ENCODE peak calls at places on chromosomes 5 and 9, in six cellular contexts. U is CD4-positive, alpha-beta memory T cell; P is CD8-positive, alpha-beta T cell; O is adipocyte; M is mammary epithelial cell; H is effector memory CD4-positive, alpha-beta T cell. I is an unnamed sample. For H3K4me1, the result is how much of the 10 kb centered on the place peaks cover.

GRCh38 chr5:170266570-170267379 is 30.8 kb downstream of the LCP2 start:
- DNase-seq in U (peak), P (peak), O (no peak), M (no peak), H (peak), I (no peak)

GRCh38 chr9:70400107-70400892 is 14.2 kb downstream of the KLF9 start:
- DNase-seq in U (no peak), P (no peak), O (no peak), M (no peak), H (no peak), I (no peak)

GRCh38 chr5:126002222-126002897 is 420.8 kb upstream of the GRAMD2B start:
- DNase-seq in U (no peak), P (no peak), O (peak), M (peak), H (no peak), I (no peak)

GRCh38 chr9:75672478-75672877 is 218.0 kb upstream of the PCSK5 start:
- DNase-seq in U (no peak), P (no peak), O (no peak), M (no peak), H (no peak), I (no peak)

GRCh38 chr9:6640268-6641072 is 5.1 kb downstream of the GLDC start:
- DNase-seq in U (no peak), P (no peak), O (no peak), M (no peak), H (no peak), I (no peak)

GRCh38 chr5:69010443-69010842 is 83.4 kb upstream of the SLC30A5 start:
- DNase-seq in U (no peak), P (no peak), O (no peak), M (no peak), H (no peak), I (no peak)

GRCh38 chr5:24668050-24668449 is 23.3 kb upstream of the CDH10 start:
- DNase-seq in U (no peak), P (no peak), O (no peak), M (no peak), H (no peak), I (no peak)

GRCh38 chr5:146302428-146302827 is 36.2 kb upstream of the POU4F3 start:
- DNase-seq in U (no peak), P (no peak), O (no peak), M (no peak), H (no peak), I (no peak)

GRCh38 chr5:138149530-138149929 is 10.3 kb upstream of the NME5 start:
- DNase-seq in U (no peak), P (no peak), O (no peak), M (no peak), H (no peak), I (no peak)

GRCh38 chr5:33649801-33650482 is 209.2 kb downstream of the TARS1 start:
- DNase-seq in U (no peak), P (no peak), O (peak), M (peak), H (no peak), I (no peak)

GRCh38 chr9:21789541-21790037 is 12.8 kb upstream of the MTAP start:
- DNase-seq in U (peak), P (peak), O (peak), M (peak), H (peak), I (peak)

GRCh38 chr5:96049398-96050272 is 88.0 kb upstream of the ELL2 start:
- DNase-seq in U (no peak), P (no peak), O (peak), M (peak), H (no peak), I (no peak)

GRCh38 chr9:36204906-36205547 is 14.3 kb downstream of the CLTA start:
- DNase-seq in U (no peak), P (no peak), O (no peak), M (no peak), H (no peak), I (no peak)

GRCh38 chr5:23257656-23258055 is 249.8 kb upstream of the PRDM9 start:
- DNase-seq in U (no peak), P (no peak), O (no peak), M (peak), H (no peak), I (no peak)

GRCh38 chr9:12774861-12775367 is at the start of gene LURAP1L:
- DNase-seq in U (no peak), P (no peak), O (peak), M (peak), H (no peak), I (no peak)

GRCh38 chr9:134883040-134883782 is 2.6 kb downstream of the FCN2 start:
- DNase-seq in U (no peak), P (peak), O (no peak), M (no peak), H (no peak), I (no peak)

GRCh38 chr5:72955768-72956323 is at the start of gene FCHO2:
- DNase-seq in U (peak), P (peak), O (peak), M (peak), H (peak), I (peak)

GRCh38 chr5:139117342-139117884 is 80.8 kb downstream of the SIL1 start:
- DNase-seq in U (no peak), P (no peak), O (no peak), M (no peak), H (no peak), I (no peak)

GRCh38 chr9:131984564-131984963 is 95.1 kb downstream of the MED27 start:
- DNase-seq in U (no peak), P (no peak), O (no peak), M (no peak), H (no peak), I (no peak)

GRCh38 chr5:33969572-33970452 is 14.7 kb downstream of the SLC45A2 start:
- DNase-seq in U (peak), P (no peak), O (peak), M (peak), H (no peak), I (peak)

GRCh38 chr5:178642351-178642909 is 15.6 kb upstream of the CLK4 start:
- DNase-seq in U (no peak), P (no peak), O (peak), M (peak), H (no peak), I (no peak)

DNA sequence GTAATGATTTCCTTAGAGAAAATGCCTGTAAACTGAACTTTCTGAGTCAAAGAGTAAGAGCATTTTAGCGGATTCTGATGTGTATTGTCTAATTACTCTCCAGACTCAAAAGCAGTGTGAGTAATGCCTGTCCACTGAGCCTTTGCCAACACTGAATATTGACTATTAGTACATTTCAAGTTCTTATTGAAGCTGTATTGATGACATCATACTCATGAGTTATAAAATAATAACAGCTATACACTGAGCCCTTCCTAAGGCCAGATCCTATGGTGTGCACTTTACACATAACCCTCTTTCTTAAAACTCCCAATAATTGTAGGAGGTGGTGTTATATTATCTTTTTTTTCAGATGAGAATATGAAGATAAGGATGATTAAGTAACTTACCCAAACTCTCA is 152.8 kb upstream of the TRPC7 start:
- DNase-seq in U (no peak), P (no peak), O (no peak), M (no peak), H (no peak), I (no peak)
- H3K4me3 ChIP-seq in U (no peak), P (no peak), O (no peak), M (no peak), H (no peak), I (no peak)

DNA sequence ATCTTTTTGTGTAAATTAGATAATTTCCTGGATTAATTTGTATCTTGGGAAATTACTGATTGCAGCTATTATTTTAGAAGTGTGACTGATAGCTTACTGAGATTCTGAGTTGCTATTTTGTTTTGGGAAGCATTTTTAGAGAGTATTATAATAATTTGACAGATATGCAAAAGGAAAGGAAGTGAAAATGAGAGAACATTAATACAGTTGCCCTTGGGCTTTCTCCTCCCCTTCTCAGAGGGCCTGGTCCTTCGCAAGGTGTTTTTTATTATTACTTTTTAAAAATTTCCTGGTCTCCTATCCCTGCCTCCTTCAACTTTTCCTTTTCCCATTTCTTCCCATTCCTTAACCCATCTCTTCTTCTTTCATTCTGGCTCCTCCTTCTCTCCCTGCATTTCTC is 32.6 kb downstream of the UBAP1 start:
- DNase-seq in U (no peak), P (no peak), O (no peak), M (no peak), H (no peak), I (no peak)
- H3K4me1 ChIP-seq in U (under half), P (under half), O (under half), M (under half), H (under half), I (under half)

GRCh38 chr9:93064392-93065124 is 6.1 kb downstream of the SUSD3 start:
- DNase-seq in U (peak), P (peak), O (no peak), M (peak), H (peak), I (no peak)
- H3K4me3 ChIP-seq in U (no peak), P (peak), O (no peak), M (no peak), H (peak), I (no peak)

GRCh38 chr5:59061377-59061776 is 478.5 kb downstream of the RAB3C start:
- DNase-seq in U (no peak), P (no peak), O (no peak), M (no peak), H (no peak), I (no peak)
- H3K4me1 ChIP-seq in U (under half), P (under half), O (under half), M (under half), H (under half), I (under half)

DNA sequence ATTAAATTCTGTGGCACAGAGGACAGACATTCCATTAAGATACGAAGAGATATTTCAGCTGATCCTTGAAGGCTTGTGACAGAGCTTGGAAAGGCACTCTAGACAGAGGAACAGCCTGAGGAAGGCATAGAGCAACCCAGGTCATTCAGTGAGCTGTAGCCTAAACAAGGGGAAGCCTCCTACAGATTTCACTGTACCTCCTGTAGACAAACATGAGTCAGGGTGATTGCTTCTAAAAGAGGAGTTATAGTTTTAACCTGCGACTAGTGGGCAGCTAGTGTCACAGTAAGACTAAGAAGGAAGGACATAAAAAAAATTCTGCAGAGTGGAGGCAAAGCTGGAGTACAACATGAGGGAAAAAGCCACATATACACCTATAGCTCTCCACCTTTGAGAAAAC is 43.5 kb upstream of the ANKDD1B start:
- DNase-seq in U (no peak), P (no peak), O (peak), M (peak), H (no peak), I (no peak)
- H3K4me3 ChIP-seq in U (no peak), P (no peak), O (peak), M (no peak), H (no peak), I (no peak)

GRCh38 chr9:130139251-130139650 is 33.0 kb upstream of the NCS1 start:
- DNase-seq in U (no peak), P (no peak), O (no peak), M (no peak), H (no peak), I (no peak)

GRCh38 chr9:130137870-130138653 is 34.1 kb upstream of the NCS1 start:
- DNase-seq in U (no peak), P (no peak), O (peak), M (peak), H (no peak), I (peak)

GRCh38 chr9:130140701-130141100 is 31.5 kb upstream of the NCS1 start:
- DNase-seq in U (no peak), P (no peak), O (no peak), M (no peak), H (no peak), I (no peak)

GRCh38 chr9:130138791-130139190 is 33.4 kb upstream of the NCS1 start:
- DNase-seq in U (no peak), P (no peak), O (peak), M (peak), H (no peak), I (no peak)

DNA sequence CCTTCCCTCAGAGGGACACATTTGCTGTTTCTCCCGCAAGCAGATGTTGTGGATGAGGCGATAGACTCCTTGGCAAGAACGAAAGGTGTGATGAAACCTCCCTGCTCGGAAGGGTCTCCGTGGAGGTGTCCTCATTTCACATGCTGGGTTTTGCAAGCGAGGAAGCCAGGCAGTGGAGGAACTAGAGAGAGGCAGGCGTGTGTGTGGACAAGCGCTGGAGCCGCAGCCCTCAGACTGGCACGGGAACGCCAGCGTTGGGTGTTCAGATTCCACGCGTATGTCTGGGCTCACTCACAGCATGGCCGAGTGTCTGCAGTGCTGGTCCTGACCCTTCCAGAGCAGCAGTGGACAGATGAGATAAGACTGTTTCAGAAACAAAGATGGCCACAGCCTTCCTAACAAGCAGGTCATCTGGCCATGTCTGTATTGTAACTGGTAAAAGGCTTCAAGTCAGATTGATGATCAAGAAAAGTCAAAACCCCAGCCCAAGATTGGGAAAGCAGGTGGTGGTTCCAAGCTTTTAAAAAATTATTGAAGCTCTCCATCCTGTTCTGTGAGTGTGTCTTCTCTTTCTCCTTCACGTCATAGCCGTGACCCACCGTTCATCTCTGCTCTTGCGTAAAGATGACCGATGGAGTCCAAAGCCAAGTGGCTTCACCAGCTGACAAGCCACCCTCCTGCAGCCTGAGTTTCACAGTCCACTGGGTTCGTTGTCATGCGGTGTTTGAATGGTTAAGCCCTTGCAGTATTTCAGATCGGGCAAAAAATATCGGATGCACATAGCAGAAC is 34.9 kb upstream of the NCS1 start:
- DNase-seq in U (no peak), P (no peak), O (peak), M (no peak), H (no peak), I (no peak)
- H3K4me1 ChIP-seq in U (under half), P (under half), O (under half), M (under half), H (under half), I (under half)

GRCh38 chr9:127983847-127984289 is 3.1 kb upstream of the EEIG1 start:
- DNase-seq in U (no peak), P (no peak), O (no peak), M (no peak), H (no peak), I (no peak)
- H3K4me3 ChIP-seq in U (no peak), P (no peak), O (no peak), M (no peak), H (no peak), I (no peak)

GRCh38 chr5:67205981-67206380 is 9.4 kb upstream of the CD180 start:
- DNase-seq in U (no peak), P (no peak), O (no peak), M (no peak), H (no peak), I (no peak)
- H3K4me1 ChIP-seq in U (half or more), P (half or more), O (under half), M (under half), H (half or more), I (under half)